ENCODE peak calls at places on chromosomes 2 and 18, in eight cellular contexts. Y is upper lobe of left lung, S is A549, N is uterus, C is erythroblast, G is HCT116, Q is IMR-90, V is sigmoid colon. A is an unnamed sample.

GRCh38 chr18:73752546-73752945 is 395.1 kb downstream of the FBXO15 start:
- DNase-seq in Q (peak; percentile 87), N (no peak), S (peak; percentile 54), C (peak; percentile 25), G (no peak), Y (no peak), V (no peak), A (no peak)

GRCh38 chr2:228722311-228722710 is 540.8 kb upstream of the SPHKAP start:
- DNase-seq in G (no peak), N (no peak), Q (no peak), Y (no peak), C (no peak), S (no peak), V (no peak), A (no peak)

GRCh38 chr2:27799646-27800010 is 28.1 kb downstream of the MRPL33 start:
- DNase-seq in Q (no peak), Y (no peak), V (no peak), C (no peak), G (no peak), N (no peak), S (no peak), A (no peak)

GRCh38 chr18:79677221-79677620 is 2.4 kb upstream of the CTDP1 start:
- DNase-seq in Q (no peak), C (no peak), V (no peak), N (no peak), S (no peak), G (no peak), Y (no peak), A (no peak)

GRCh38 chr2:174171686-174172445 is 76.5 kb downstream of the OLA1 start:
- DNase-seq in N (no peak), G (no peak), C (no peak), V (no peak), S (no peak), Y (no peak), Q (no peak), A (no peak)

GRCh38 chr2:179129574-179130238 is 79.8 kb upstream of the CCDC141 start:
- DNase-seq in C (peak; percentile 26), G (no peak), Y (no peak), V (no peak), S (peak; percentile 10), N (no peak), Q (peak; percentile 10), A (no peak)

GRCh38 chr2:44751754-44752479 is 189.6 kb upstream of the SIX3 start:
- DNase-seq in C (peak; percentile 31), G (no peak), V (no peak), S (no peak), Q (no peak), Y (no peak), N (no peak), A (no peak)

GRCh38 chr18:7733642-7734041 is 166.5 kb downstream of the PTPRM start:
- DNase-seq in C (no peak), V (no peak), S (peak; percentile 30), G (no peak), Y (no peak), N (no peak), Q (peak; percentile 4), A (no peak)

GRCh38 chr18:58058720-58059119 is 14.7 kb downstream of the NEDD4L start:
- DNase-seq in N (no peak), V (no peak), Y (no peak), Q (peak; percentile 42), C (peak; percentile 67), G (no peak), S (no peak), A (no peak)

GRCh38 chr2:220046507-220046906 is 419.1 kb downstream of the SLC4A3 start:
- DNase-seq in V (no peak), S (no peak), Q (no peak), G (no peak), Y (no peak), N (no peak), C (no peak), A (no peak)

DNA sequence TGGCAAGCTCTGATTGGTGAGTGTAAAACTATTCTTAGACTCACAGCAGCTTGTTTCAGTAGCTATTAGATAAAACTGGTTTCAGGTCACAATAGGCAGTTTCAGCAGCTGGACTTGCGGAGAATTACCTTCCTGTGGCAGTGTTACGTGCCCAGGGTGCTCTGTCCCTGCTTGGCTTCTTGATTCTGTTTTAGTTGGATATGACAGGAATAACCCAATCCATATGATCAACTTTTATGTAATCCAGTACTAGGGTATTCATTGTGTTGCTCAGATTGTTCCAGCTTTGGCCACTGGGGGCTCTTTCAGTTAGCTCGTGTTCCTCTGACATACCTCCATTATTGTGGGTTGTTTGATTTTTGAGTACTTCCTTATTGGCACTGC is 43.1 kb downstream of the INPP4A start:
- DNase-seq in G (peak; percentile 39), Q (peak; percentile 17), N (no peak), S (peak; percentile 41), C (peak; percentile 60), V (peak; percentile 40), Y (no peak), A (no peak)
- TF ChIP-seq POLR2A in G (no peak), Q (no peak), N (no peak), S (no peak), C (no peak), V (no peak), Y (no peak), A (no peak)

GRCh38 chr2:74001781-74002514 is 17.2 kb downstream of the TET3 start:
- DNase-seq in S (no peak), N (no peak), Q (no peak), Y (no peak), C (peak; percentile 52), G (no peak), V (peak; percentile 64), A (no peak)

GRCh38 chr2:74003494-74004211 is 18.9 kb downstream of the TET3 start:
- DNase-seq in V (no peak), Q (peak; percentile 82), S (no peak), G (no peak), N (peak; percentile 35), C (peak; percentile 92), Y (no peak), A (no peak)

GRCh38 chr2:74004212-74005182 is 19.8 kb downstream of the TET3 start:
- DNase-seq in Q (no peak), N (no peak), V (no peak), S (no peak), G (no peak), C (peak; percentile 55), Y (no peak), A (no peak)

GRCh38 chr2:74001121-74001520 is 16.4 kb downstream of the TET3 start:
- DNase-seq in C (no peak), N (no peak), S (no peak), V (no peak), Y (no peak), Q (peak; percentile 50), G (no peak), A (no peak)

DNA sequence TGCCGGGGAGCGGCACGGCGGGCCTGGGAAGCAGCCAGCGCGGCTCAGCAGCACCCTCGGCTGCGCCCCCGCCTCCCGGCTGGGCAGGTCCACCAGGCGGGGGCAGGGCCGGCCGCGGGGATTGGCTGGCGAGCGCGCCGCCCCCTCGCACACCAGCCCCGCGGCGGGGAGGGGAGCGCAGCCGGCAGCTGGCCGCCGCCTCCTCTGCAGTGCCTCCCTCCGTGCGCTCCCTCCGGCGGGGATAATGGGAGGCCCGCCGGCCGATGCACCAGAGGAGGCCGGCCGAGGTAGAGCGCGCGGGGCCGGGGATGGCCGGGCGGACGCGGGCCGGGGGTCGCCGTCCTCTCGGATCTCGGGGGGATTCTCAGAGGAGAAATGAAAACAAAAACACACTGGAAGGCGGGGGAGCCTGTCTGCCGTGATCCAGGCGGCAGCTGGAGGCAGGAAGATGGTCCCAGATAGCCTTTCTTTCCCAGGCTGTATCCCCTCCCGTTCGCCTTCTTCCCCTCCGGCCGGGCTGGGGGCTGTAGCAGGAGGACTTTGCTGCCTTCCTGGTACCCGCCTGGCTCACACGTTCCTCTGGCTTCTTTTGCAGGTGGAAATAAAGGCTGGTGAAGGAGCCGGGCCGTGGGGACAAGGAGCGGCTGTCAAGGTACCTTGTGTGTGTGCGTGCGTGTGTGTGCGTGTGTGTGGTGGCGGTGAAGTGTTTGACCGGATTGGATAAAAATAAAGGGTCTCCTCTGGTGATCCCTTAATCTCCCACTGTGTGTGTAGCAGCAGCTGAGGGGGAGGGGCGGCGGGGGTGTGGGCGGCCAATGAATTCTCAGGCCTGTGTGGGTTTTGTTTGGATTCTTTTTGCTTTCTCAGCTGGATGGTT is 18.0 kb downstream of the TET3 start:
- DNase-seq in N (peak; percentile 82), S (peak; percentile 33), G (no peak), Q (peak; percentile 83), V (peak; percentile 90), C (peak; percentile 95), Y (peak; percentile 91), A (peak; percentile 47)
- TF ChIP-seq POLR2A in N (peak; percentile 87), S (no peak), G (no peak), Q (peak; percentile 86), V (no peak), C (peak; percentile 77), Y (peak; percentile 70), A (no peak)

GRCh38 chr2:28905533-28905932 is 11.1 kb downstream of the WDR43 start:
- DNase-seq in C (no peak), V (no peak), S (no peak), Y (no peak), N (no peak), G (no peak), Q (no peak), A (no peak)

GRCh38 chr2:28904295-28904694 is 9.8 kb downstream of the WDR43 start:
- DNase-seq in Y (no peak), S (peak; percentile 19), N (no peak), C (no peak), G (no peak), V (no peak), Q (peak; percentile 59), A (no peak)

GRCh38 chr2:28906376-28906775 is 11.9 kb downstream of the WDR43 start:
- DNase-seq in S (no peak), C (no peak), Q (peak; percentile 49), N (no peak), Y (no peak), G (no peak), V (no peak), A (no peak)

GRCh38 chr2:28906821-28907220 is 12.4 kb downstream of the WDR43 start:
- DNase-seq in Q (no peak), V (no peak), S (no peak), G (no peak), N (no peak), C (no peak), Y (no peak), A (no peak)

DNA sequence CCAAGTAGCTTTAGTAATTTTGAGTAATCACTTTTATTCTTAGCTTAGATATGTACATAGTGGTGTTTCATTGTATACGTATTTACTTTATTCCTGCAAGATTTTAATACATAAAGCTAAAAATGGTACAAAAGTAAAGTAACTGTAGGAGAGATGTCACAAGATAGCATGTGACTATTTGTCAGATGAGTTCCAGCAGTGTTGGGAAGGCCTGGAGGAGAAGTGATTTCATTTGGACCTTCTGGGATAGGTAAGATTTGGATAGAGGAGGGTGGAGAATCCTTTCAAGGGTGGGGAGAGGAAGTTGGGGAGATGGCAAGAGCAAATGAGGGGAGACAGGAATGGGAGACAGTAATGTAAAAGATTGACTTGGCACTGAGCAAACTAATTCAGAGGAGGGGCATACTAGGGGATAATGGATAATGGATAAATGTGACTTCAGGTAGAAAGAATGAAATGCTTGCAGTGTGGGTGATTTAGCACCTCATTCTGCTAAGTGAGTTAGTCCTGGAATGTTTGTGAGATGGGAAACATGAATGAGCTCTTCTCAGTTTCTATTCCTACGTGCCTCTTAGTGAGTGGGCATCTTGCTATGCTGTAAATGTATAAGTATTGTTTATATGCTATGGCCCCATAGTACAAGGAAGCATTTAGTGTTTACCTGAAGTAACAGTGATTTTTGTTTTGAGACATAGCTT is 10.5 kb downstream of the WDR43 start:
- DNase-seq in G (no peak), Q (no peak), Y (no peak), S (no peak), C (no peak), V (no peak), N (no peak), A (no peak)
- TF ChIP-seq POLR2A in G (no peak), Q (no peak), Y (no peak), S (no peak), C (no peak), V (no peak), N (no peak), A (no peak)

GRCh38 chr2:54103454-54104314 is 11.7 kb upstream of the ACYP2 start:
- DNase-seq in C (peak; percentile 68), Q (peak; percentile 54), S (peak; percentile 83), Y (peak; percentile 69), V (no peak), N (no peak), G (peak; percentile 34), A (no peak)
- TF ChIP-seq POLR2A in C (no peak), Q (no peak), S (no peak), Y (no peak), V (no peak), N (no peak), G (no peak), A (no peak)